ENCODE peak calls at places on chromosomes 1 and 21, in five cellular contexts. F is MM.1S, L is hepatocyte, W is GM23248, B is GM23338. R is an unnamed sample.

GRCh38 chr1:111620412-111620971 is 903 bp downstream of the RAP1A start:
- DNase-seq in F (no peak), L (no peak), W (no peak), B (peak; percentile 45), R (no peak)

GRCh38 chr1:202593845-202594244 is 116.4 kb downstream of the SYT2 start:
- DNase-seq in B (no peak), F (no peak), W (peak; percentile 27), L (no peak), R (peak; percentile 22)

GRCh38 chr1:30936541-30937171 is 28.1 kb upstream of the SDC3 start:
- DNase-seq in B (no peak), W (peak; percentile 10), F (no peak), L (no peak), R (no peak)

GRCh38 chr1:46211051-46211450 is 7.9 kb downstream of the LURAP1 start:
- DNase-seq in F (no peak), B (no peak), W (no peak), L (no peak), R (no peak)

GRCh38 chr1:99662581-99663208 is 16.8 kb downstream of the PALMD start:
- DNase-seq in F (no peak), B (no peak), W (peak; percentile 97), L (no peak), R (no peak)

GRCh38 chr21:45175326-45176085 is 101.1 kb downstream of the ADARB1 start:
- DNase-seq in W (peak; percentile 13), F (no peak), L (no peak), B (no peak), R (no peak)

GRCh38 chr21:38950388-38951094 is 144.8 kb downstream of the ETS2 start:
- DNase-seq in F (no peak), L (peak; percentile 77), W (peak; percentile 53), B (no peak), R (no peak)

GRCh38 chr1:240151126-240151735 is 59.5 kb downstream of the FMN2 start:
- DNase-seq in W (peak; percentile 57), L (no peak), B (no peak), F (no peak), R (no peak)

GRCh38 chr1:52032785-52033131 is 852 bp downstream of the KTI12 start:
- DNase-seq in F (peak; percentile 49), L (peak; percentile 56), B (peak; percentile 64), W (peak; percentile 88), R (no peak)

GRCh38 chr1:48493970-48494769 is 22.2 kb upstream of the SPATA6 start:
- DNase-seq in F (no peak), W (peak; percentile 93), B (peak; percentile 9), L (peak; percentile 82), R (no peak)

GRCh38 chr1:202131956-202132821 is 9.5 kb downstream of the GPR37L1 start:
- DNase-seq in L (no peak), B (peak; percentile 44), W (no peak), F (peak; percentile 4), R (no peak)

GRCh38 chr21:28615276-28615675 is 377.4 kb downstream of the LTN1 start:
- DNase-seq in L (no peak), W (peak; percentile 73), F (no peak), B (no peak), R (no peak)

GRCh38 chr1:85372683-85373446 is 92.1 kb downstream of the DDAH1 start:
- DNase-seq in F (no peak), L (no peak), W (peak; percentile 66), B (no peak), R (no peak)

GRCh38 chr1:59005491-59006308 is 221.9 kb upstream of the JUN start:
- DNase-seq in W (no peak), L (no peak), F (peak; percentile 39), B (no peak), R (no peak)

GRCh38 chr1:119626841-119627240 is 21.2 kb downstream of the ZNF697 start:
- DNase-seq in F (no peak), B (no peak), L (no peak), W (peak; percentile 50), R (no peak)

GRCh38 chr21:38811257-38811656 is 5.5 kb downstream of the ETS2 start:
- DNase-seq in F (no peak), W (peak; percentile 97), L (no peak), B (peak; percentile 51), R (no peak)

GRCh38 chr1:226619031-226619430 is 70.5 kb downstream of the STUM start:
- DNase-seq in W (no peak), F (no peak), L (no peak), B (no peak), R (no peak)

GRCh38 chr1:226615876-226616275 is 67.3 kb downstream of the STUM start:
- DNase-seq in B (no peak), F (no peak), L (no peak), W (no peak), R (no peak)

GRCh38 chr1:226616636-226617035 is 68.1 kb downstream of the STUM start:
- DNase-seq in F (no peak), L (no peak), W (no peak), B (no peak), R (no peak)

GRCh38 chr1:226618380-226618779 is 69.8 kb downstream of the STUM start:
- DNase-seq in W (no peak), B (no peak), L (no peak), F (no peak), R (no peak)

GRCh38 chr1:226617109-226617508 is 68.5 kb downstream of the STUM start:
- DNase-seq in F (no peak), B (no peak), L (no peak), W (no peak), R (no peak)
- TF ChIP-seq EZH2phosphoT487 in F (no peak), B (no peak), L (no peak), W (no peak), R (no peak)

GRCh38 chr1:60280256-60280655 is 206.7 kb upstream of the C1orf87 start:
- DNase-seq in L (no peak), F (no peak), B (no peak), W (peak; percentile 49), R (no peak)
- TF ChIP-seq EZH2phosphoT487 in L (no peak), F (no peak), B (no peak), W (no peak), R (no peak)

GRCh38 chr1:67784545-67785186 is 48.6 kb downstream of the GNG12 start:
- DNase-seq in B (no peak), F (no peak), L (no peak), W (no peak), R (no peak)
- TF ChIP-seq EZH2phosphoT487 in B (no peak), F (no peak), L (no peak), W (no peak), R (no peak)

GRCh38 chr21:35127851-35128250 is 78.7 kb upstream of the RUNX1 start:
- DNase-seq in B (no peak), L (no peak), F (no peak), W (peak; percentile 33), R (no peak)
- TF ChIP-seq EZH2phosphoT487 in B (no peak), L (no peak), F (no peak), W (no peak), R (no peak)

R was measured in HCT116.